ENCODE peak calls at places on chromosomes 12 and 14, in four cellular contexts. Z is K562, H is H1, C is HepG2. G is an unnamed sample.
A peak's percentile ranks its signal among the peaks of the same experiment; 100 is the strongest.

GRCh38 chr12:58657175-58657574 is 263.1 kb downstream of the LRIG3 start:
- DNase-seq in H (no peak), Z (no peak), C (no peak), G (no peak)

GRCh38 chr12:123485756-123486155 is 27.8 kb downstream of the SNRNP35 start:
- DNase-seq in Z (no peak), H (no peak), C (no peak), G (no peak)

GRCh38 chr12:53696285-53696654 is 20.4 kb upstream of the ATP5MC2 start:
- DNase-seq in H (peak; percentile 75), C (peak; percentile 82), Z (peak; percentile 59), G (peak; percentile 95)

GRCh38 chr12:24948816-24949722 is at the start of gene BCAT1:
- DNase-seq in H (peak; percentile 57), Z (peak; percentile 75), C (peak; percentile 61), G (no peak)

GRCh38 chr14:32469388-32470160 is 140.5 kb downstream of the AKAP6 start:
- DNase-seq in H (no peak), Z (peak; percentile 7), C (peak; percentile 63), G (peak; percentile 26)

GRCh38 chr14:38951451-38951850 is 151.6 kb downstream of the SEC23A start:
- DNase-seq in Z (no peak), H (no peak), C (no peak), G (no peak)

GRCh38 chr14:98462908-98463307 is 809.1 kb downstream of the BCL11B start:
- DNase-seq in Z (no peak), H (no peak), C (no peak), G (no peak)

GRCh38 chr12:29611906-29612305 is 114.4 kb upstream of the OVCH1 start:
- DNase-seq in C (no peak), Z (no peak), H (no peak), G (no peak)

GRCh38 chr14:54686219-54686870 is 119.4 kb downstream of the SAMD4A start:
- DNase-seq in C (no peak), Z (no peak), H (no peak), G (no peak)

GRCh38 chr14:72291908-72292688 is 359.9 kb downstream of the RGS6 start:
- DNase-seq in H (peak; percentile 1), Z (peak; percentile 20), C (peak; percentile 24), G (peak; percentile 15)

GRCh38 chr12:128708789-128709188 is 115.0 kb downstream of the SLC15A4 start:
- DNase-seq in C (no peak), Z (no peak), H (no peak), G (no peak)

GRCh38 chr12:57756406-57757341 is 1.8 kb downstream of the MARCHF9 start:
- DNase-seq in Z (peak; percentile 73), C (no peak), H (no peak), G (no peak)

GRCh38 chr12:96400631-96401060 is 407 bp upstream of the CDK17 start:
- DNase-seq in H (no peak), Z (no peak), C (peak; percentile 21), G (no peak)

GRCh38 chr12:27548301-27549199 is 24.5 kb downstream of the PPFIBP1 start:
- DNase-seq in C (peak; percentile 28), Z (no peak), H (no peak), G (no peak)

GRCh38 chr12:70364695-70365397 is 1.2 kb upstream of the KCNMB4 start:
- DNase-seq in C (no peak), Z (no peak), H (no peak), G (no peak)

GRCh38 chr14:92819011-92819410 is 24.9 kb downstream of the GOLGA5 start:
- DNase-seq in Z (no peak), C (no peak), H (no peak), G (no peak)
- TF ChIP-seq FOSL1 in Z (no peak), C (no peak), H (no peak), G (no peak)

GRCh38 chr12:104381721-104382480 is 74.8 kb upstream of the CHST11 start:
- DNase-seq in Z (peak; percentile 81), H (peak; percentile 71), C (peak; percentile 48), G (peak; percentile 74)

GRCh38 chr12:104384141-104384880 is 72.4 kb upstream of the CHST11 start:
- DNase-seq in C (no peak), H (no peak), Z (no peak), G (no peak)

GRCh38 chr12:104385510-104385909 is 71.2 kb upstream of the CHST11 start:
- DNase-seq in C (no peak), H (no peak), Z (no peak), G (no peak)

GRCh38 chr12:104386461-104386860 is 70.3 kb upstream of the CHST11 start:
- DNase-seq in H (no peak), C (no peak), Z (peak; percentile 42), G (no peak)

DNA sequence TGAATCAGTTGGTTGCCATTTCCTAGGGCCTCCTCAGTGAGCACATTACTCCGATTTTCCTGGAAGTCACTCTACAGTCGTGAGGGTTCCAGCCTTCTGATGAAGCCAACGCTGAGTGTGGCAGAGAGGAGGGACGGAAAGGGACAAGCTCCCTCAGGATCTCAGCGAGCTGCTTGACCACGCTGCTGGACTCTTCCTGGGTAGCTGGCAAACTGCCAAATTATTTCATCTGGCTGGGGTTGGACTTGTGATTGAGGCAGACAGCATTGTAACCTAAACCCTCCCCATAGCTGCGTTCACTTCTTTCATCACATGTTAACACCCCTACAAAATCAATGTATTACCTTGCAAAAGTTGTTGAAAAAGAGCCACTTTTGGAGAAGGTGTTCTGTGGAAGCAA is 69.6 kb upstream of the CHST11 start:
- DNase-seq in C (no peak), H (no peak), Z (peak; percentile 48), G (no peak)
- TF ChIP-seq RAD21 in C (no peak), H (no peak), Z (no peak), G (no peak)

GRCh38 chr12:117234441-117234840 is 44.2 kb upstream of the FBXO21 start:
- DNase-seq in Z (no peak), H (no peak), C (no peak), G (no peak)

GRCh38 chr12:117228239-117228638 is 38.0 kb upstream of the FBXO21 start:
- DNase-seq in C (no peak), Z (no peak), H (no peak), G (no peak)

GRCh38 chr12:117227000-117227653 is 36.9 kb upstream of the FBXO21 start:
- DNase-seq in Z (no peak), C (no peak), H (no peak), G (no peak)

GRCh38 chr12:117235261-117235660 is 45.0 kb upstream of the FBXO21 start:
- DNase-seq in H (no peak), Z (no peak), C (no peak), G (no peak)

DNA sequence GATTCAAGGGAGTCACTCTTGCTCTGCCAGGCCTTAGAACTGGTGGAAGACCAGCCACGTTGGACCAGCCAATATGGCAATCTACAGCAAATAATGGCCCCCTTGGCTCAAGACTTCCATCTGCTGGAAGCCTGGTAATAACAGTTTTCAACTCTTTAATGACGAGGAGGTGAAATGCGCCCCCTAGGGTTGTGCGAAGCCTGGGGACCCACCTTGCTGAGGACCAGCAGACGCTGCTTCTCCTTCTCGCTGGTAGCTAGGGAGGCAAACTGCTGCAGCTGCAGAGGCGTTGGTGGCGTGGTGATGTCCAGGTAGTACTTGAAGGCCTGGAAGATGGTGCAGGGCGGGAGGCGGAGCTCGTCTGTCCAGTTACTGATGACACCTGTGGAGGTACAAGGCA is 41.5 kb upstream of the FBXO21 start:
- DNase-seq in C (no peak), Z (no peak), H (no peak), G (peak; percentile 24)
- TF ChIP-seq FOSL1 in C (no peak), Z (no peak), H (no peak), G (no peak)

DNA sequence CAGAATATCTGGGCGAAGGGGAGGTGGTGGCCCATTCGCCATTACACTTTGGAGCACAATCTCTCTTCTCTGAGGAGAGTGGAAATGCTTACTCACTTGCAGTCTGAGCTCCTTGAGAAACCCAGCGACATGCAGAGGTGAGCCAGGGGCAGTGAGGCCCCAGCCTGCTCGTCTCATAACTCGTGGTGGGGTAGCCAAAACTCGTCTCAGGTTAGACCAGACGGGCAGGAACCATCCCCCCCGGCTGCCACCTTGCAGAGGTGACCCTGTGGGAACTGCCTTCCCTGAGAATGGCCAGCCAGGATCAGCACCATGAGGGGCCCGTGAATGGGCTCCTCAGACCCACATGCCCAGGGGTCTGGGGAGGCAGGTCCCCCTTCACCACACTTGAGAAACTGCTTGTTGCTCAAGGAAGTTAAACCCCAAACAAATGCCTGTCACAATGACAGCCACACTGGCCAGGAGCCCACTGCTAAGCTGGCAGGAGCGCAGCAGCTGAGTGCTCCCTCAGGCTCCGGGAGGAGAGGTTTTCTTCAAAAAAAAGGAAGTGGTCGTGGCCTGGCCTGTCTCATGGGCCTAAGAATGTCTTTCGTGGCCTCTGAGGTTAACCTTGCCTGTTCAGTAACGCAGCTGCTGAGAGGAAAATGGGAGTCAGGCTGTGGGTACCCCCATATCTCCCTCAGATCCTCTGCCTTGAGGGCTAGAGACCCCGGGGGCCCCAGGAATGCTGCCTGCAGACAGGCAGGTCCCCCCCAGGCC is 9.2 kb upstream of the ALDH2 start:
- DNase-seq in C (no peak), Z (no peak), H (no peak), G (no peak)
- TF ChIP-seq RAD21 in C (no peak), Z (no peak), H (no peak), G (no peak)

DNA sequence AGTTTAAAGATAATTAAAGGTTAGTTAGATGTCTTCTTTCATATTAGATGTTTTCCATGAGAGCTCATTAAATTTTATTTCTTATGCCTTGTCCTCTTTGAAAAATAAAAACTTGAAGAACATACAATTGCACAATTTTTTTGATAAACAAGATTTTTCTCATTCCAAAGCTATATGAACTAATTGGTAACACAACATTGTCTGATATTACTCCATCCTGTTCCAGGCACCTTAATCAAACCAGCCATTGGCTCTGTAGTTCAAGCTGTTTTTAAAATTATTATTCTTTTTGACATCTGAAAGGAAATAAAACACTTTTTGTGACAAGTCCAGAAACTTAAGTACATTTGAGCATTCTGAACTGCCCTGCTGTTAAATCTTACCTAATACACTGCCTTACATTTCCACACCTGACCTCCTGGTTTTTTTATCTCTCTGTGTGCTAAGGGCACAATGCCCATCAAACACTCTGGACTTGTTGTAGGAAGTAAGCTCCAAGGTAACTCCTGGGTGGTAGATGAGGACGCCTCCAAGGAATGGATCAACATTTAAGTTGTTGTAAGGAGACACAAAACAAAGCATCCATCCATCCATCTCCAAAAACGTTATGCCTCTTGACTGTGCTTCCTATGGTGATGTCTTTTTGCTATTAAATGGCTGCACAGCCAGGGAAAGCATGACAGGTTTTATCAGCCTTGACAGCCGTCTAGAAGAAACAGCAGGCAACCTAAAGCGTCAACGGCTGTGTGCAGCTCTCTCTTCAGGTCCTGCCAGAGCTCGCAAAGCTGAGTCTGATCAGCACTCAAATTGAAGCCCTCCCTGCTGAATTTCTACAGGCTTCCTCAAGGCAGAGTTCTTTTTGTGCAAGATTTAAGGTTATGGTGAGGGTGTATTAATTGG is 449.9 kb upstream of the FLRT2 start:
- DNase-seq in H (no peak), C (no peak), Z (no peak), G (no peak)
- TF ChIP-seq FOSL1 in H (no peak), C (no peak), Z (no peak), G (no peak)

DNA sequence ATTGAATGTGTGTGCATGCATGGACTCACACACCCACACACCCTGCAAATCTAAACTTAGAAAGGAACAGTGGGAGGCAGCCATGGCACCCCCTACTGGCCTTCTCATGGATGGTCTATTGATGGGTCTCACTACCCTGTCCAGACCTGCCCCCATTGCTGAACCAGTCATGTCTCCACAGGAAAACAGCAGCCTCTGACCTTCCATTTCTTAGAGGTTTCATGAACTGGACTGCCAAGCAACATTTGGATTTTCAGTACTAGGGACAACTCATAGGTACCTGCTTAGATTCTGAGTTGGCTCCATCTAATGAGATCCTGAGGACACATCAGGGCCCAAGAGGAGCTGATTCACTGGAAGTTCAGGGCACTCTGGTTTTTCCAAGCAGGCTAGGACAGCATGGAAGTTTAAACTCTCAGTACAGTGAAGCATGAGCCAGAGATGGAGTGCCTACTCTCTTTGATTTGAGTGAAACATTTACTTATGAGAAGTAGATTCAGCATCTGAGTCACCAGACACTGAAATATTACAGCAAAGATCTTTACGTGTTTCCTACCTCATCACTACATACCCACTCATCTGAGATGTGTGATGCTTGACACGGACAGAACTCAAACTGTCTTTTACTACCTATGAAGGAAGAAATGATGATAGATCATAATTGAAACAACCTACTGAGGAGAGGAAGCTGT is 98.9 kb upstream of the PLEKHG7 start:
- DNase-seq in C (no peak), H (no peak), Z (no peak), G (no peak)
- TF ChIP-seq RAD21 in C (no peak), H (no peak), Z (no peak), G (no peak)

G was measured in HCT116.